ENCODE peak calls at places on chromosome 1, in seven cellular contexts. One of them, this sample, is unnamed.

GRCh38 chr1:185368913-185369491 is 52.0 kb upstream of the IVNS1ABP start:
- DNase-seq in EH: no peak
- DNase-seq in GDM1: no peak
- DNase-seq in RKO: no peak
- DNase-seq in stimulated activated effector memory CD8-positive, alpha-beta T cell treated with anti-CD3 and anti-CD28 coated beads, Interleukin-12 subunit alpha, Interleukin-12 subunit beta, amount 100 ng/mL, for 72 hours: no peak
- DNase-seq in AG04450: no peak
- DNase-seq in AG09309: no peak
- DNase-seq in this sample: no peak

GRCh38 chr1:98325646-98326441 is 335.7 kb upstream of the SNX7 start:
- DNase-seq in AG04450: peak
- DNase-seq in stimulated activated effector memory CD8-positive, alpha-beta T cell treated with anti-CD3 and anti-CD28 coated beads, Interleukin-12 subunit alpha, Interleukin-12 subunit beta, amount 100 ng/mL, for 72 hours: no peak
- DNase-seq in GDM1: no peak
- DNase-seq in EH: peak
- DNase-seq in RKO: peak
- DNase-seq in AG09309: peak
- DNase-seq in this sample: no peak

GRCh38 chr1:43129334-43129733 is 42.8 kb downstream of the EBNA1BP2 start:
- DNase-seq in EH: no peak
- DNase-seq in stimulated activated effector memory CD8-positive, alpha-beta T cell treated with anti-CD3 and anti-CD28 coated beads, Interleukin-12 subunit alpha, Interleukin-12 subunit beta, amount 100 ng/mL, for 72 hours: no peak
- DNase-seq in AG04450: no peak
- DNase-seq in GDM1: no peak
- DNase-seq in RKO: no peak
- DNase-seq in AG09309: no peak
- DNase-seq in this sample: no peak

GRCh38 chr1:183827801-183828200 is 22.9 kb downstream of the RGL1 start:
- DNase-seq in GDM1: no peak
- DNase-seq in RKO: no peak
- DNase-seq in EH: peak
- DNase-seq in AG04450: no peak
- DNase-seq in stimulated activated effector memory CD8-positive, alpha-beta T cell treated with anti-CD3 and anti-CD28 coated beads, Interleukin-12 subunit alpha, Interleukin-12 subunit beta, amount 100 ng/mL, for 72 hours: no peak
- DNase-seq in AG09309: no peak
- DNase-seq in this sample: no peak

GRCh38 chr1:7279753-7280150 is 491.3 kb upstream of the VAMP3 start:
- DNase-seq in stimulated activated effector memory CD8-positive, alpha-beta T cell treated with anti-CD3 and anti-CD28 coated beads, Interleukin-12 subunit alpha, Interleukin-12 subunit beta, amount 100 ng/mL, for 72 hours: no peak
- DNase-seq in RKO: no peak
- DNase-seq in AG09309: no peak
- DNase-seq in EH: no peak
- DNase-seq in AG04450: no peak
- DNase-seq in GDM1: no peak
- DNase-seq in this sample: no peak

GRCh38 chr1:177346960-177347359 is 176.2 kb downstream of the BRINP2 start:
- DNase-seq in stimulated activated effector memory CD8-positive, alpha-beta T cell treated with anti-CD3 and anti-CD28 coated beads, Interleukin-12 subunit alpha, Interleukin-12 subunit beta, amount 100 ng/mL, for 72 hours: no peak
- DNase-seq in AG09309: no peak
- DNase-seq in RKO: no peak
- DNase-seq in GDM1: no peak
- DNase-seq in AG04450: no peak
- DNase-seq in EH: no peak
- DNase-seq in this sample: no peak

GRCh38 chr1:227270554-227270953 is 47.7 kb downstream of the CDC42BPA start:
- DNase-seq in AG09309: no peak
- DNase-seq in AG04450: no peak
- DNase-seq in EH: no peak
- DNase-seq in RKO: no peak
- DNase-seq in GDM1: no peak
- DNase-seq in stimulated activated effector memory CD8-positive, alpha-beta T cell treated with anti-CD3 and anti-CD28 coated beads, Interleukin-12 subunit alpha, Interleukin-12 subunit beta, amount 100 ng/mL, for 72 hours: no peak
- DNase-seq in this sample: no peak

GRCh38 chr1:222049176-222049575 is 307.3 kb upstream of the DUSP10 start:
- DNase-seq in GDM1: no peak
- DNase-seq in stimulated activated effector memory CD8-positive, alpha-beta T cell treated with anti-CD3 and anti-CD28 coated beads, Interleukin-12 subunit alpha, Interleukin-12 subunit beta, amount 100 ng/mL, for 72 hours: no peak
- DNase-seq in AG09309: no peak
- DNase-seq in AG04450: no peak
- DNase-seq in RKO: no peak
- DNase-seq in EH: no peak
- DNase-seq in this sample: no peak

GRCh38 chr1:75786901-75787455 is 922 bp downstream of the RABGGTB start:
- DNase-seq in EH: no peak
- DNase-seq in GDM1: no peak
- DNase-seq in RKO: peak
- DNase-seq in AG09309: no peak
- DNase-seq in stimulated activated effector memory CD8-positive, alpha-beta T cell treated with anti-CD3 and anti-CD28 coated beads, Interleukin-12 subunit alpha, Interleukin-12 subunit beta, amount 100 ng/mL, for 72 hours: no peak
- DNase-seq in AG04450: no peak
- DNase-seq in this sample: no peak

GRCh38 chr1:201775380-201775779 is 53.6 kb upstream of the IPO9 start:
- DNase-seq in RKO: no peak
- DNase-seq in GDM1: no peak
- DNase-seq in AG04450: no peak
- DNase-seq in EH: no peak
- DNase-seq in AG09309: no peak
- DNase-seq in stimulated activated effector memory CD8-positive, alpha-beta T cell treated with anti-CD3 and anti-CD28 coated beads, Interleukin-12 subunit alpha, Interleukin-12 subunit beta, amount 100 ng/mL, for 72 hours: no peak
- DNase-seq in this sample: no peak

GRCh38 chr1:207999274-207999915 is 88.5 kb upstream of the CD34 start:
- DNase-seq in stimulated activated effector memory CD8-positive, alpha-beta T cell treated with anti-CD3 and anti-CD28 coated beads, Interleukin-12 subunit alpha, Interleukin-12 subunit beta, amount 100 ng/mL, for 72 hours: no peak
- DNase-seq in EH: no peak
- DNase-seq in RKO: no peak
- DNase-seq in AG09309: no peak
- DNase-seq in AG04450: no peak
- DNase-seq in GDM1: no peak
- DNase-seq in this sample: no peak

GRCh38 chr1:157438236-157439012 is 113.9 kb downstream of the FCRL5 start:
- DNase-seq in EH: peak
- DNase-seq in stimulated activated effector memory CD8-positive, alpha-beta T cell treated with anti-CD3 and anti-CD28 coated beads, Interleukin-12 subunit alpha, Interleukin-12 subunit beta, amount 100 ng/mL, for 72 hours: no peak
- DNase-seq in RKO: no peak
- DNase-seq in AG04450: no peak
- DNase-seq in GDM1: no peak
- DNase-seq in AG09309: peak
- DNase-seq in this sample: peak

GRCh38 chr1:9233241-9233941 is 1.2 kb upstream of the H6PD start:
- DNase-seq in GDM1: no peak
- DNase-seq in RKO: no peak
- DNase-seq in stimulated activated effector memory CD8-positive, alpha-beta T cell treated with anti-CD3 and anti-CD28 coated beads, Interleukin-12 subunit alpha, Interleukin-12 subunit beta, amount 100 ng/mL, for 72 hours: no peak
- DNase-seq in EH: peak
- DNase-seq in AG09309: peak
- DNase-seq in AG04450: no peak
- DNase-seq in this sample: no peak

GRCh38 chr1:201696217-201696761 is 132.7 kb upstream of the IPO9 start:
- DNase-seq in GDM1: no peak
- DNase-seq in AG04450: peak
- DNase-seq in RKO: peak
- DNase-seq in AG09309: peak
- DNase-seq in EH: peak
- DNase-seq in stimulated activated effector memory CD8-positive, alpha-beta T cell treated with anti-CD3 and anti-CD28 coated beads, Interleukin-12 subunit alpha, Interleukin-12 subunit beta, amount 100 ng/mL, for 72 hours: no peak
- DNase-seq in this sample: peak

GRCh38 chr1:64043976-64044375 is 159.4 kb upstream of the UBE2U start:
- DNase-seq in stimulated activated effector memory CD8-positive, alpha-beta T cell treated with anti-CD3 and anti-CD28 coated beads, Interleukin-12 subunit alpha, Interleukin-12 subunit beta, amount 100 ng/mL, for 72 hours: no peak
- DNase-seq in AG09309: peak
- DNase-seq in AG04450: no peak
- DNase-seq in GDM1: no peak
- DNase-seq in RKO: no peak
- DNase-seq in EH: peak
- DNase-seq in this sample: no peak

GRCh38 chr1:30234091-30234490 is 489.3 kb downstream of the MATN1 start:
- DNase-seq in RKO: no peak
- DNase-seq in stimulated activated effector memory CD8-positive, alpha-beta T cell treated with anti-CD3 and anti-CD28 coated beads, Interleukin-12 subunit alpha, Interleukin-12 subunit beta, amount 100 ng/mL, for 72 hours: no peak
- DNase-seq in AG04450: no peak
- DNase-seq in GDM1: no peak
- DNase-seq in AG09309: no peak
- DNase-seq in EH: no peak
- DNase-seq in this sample: no peak

GRCh38 chr1:44025816-44026215 is 5.4 kb downstream of the SLC6A9 start:
- DNase-seq in RKO: no peak
- DNase-seq in GDM1: no peak
- DNase-seq in AG09309: no peak
- DNase-seq in AG04450: no peak
- DNase-seq in stimulated activated effector memory CD8-positive, alpha-beta T cell treated with anti-CD3 and anti-CD28 coated beads, Interleukin-12 subunit alpha, Interleukin-12 subunit beta, amount 100 ng/mL, for 72 hours: no peak
- DNase-seq in EH: no peak
- DNase-seq in this sample: peak

GRCh38 chr1:68207129-68207689 is 25.1 kb downstream of the WLS start:
- DNase-seq in AG04450: no peak
- DNase-seq in stimulated activated effector memory CD8-positive, alpha-beta T cell treated with anti-CD3 and anti-CD28 coated beads, Interleukin-12 subunit alpha, Interleukin-12 subunit beta, amount 100 ng/mL, for 72 hours: no peak
- DNase-seq in EH: peak
- DNase-seq in GDM1: no peak
- DNase-seq in AG09309: no peak
- DNase-seq in RKO: no peak
- DNase-seq in this sample: no peak

GRCh38 chr1:223831755-223832636 is 13.8 kb downstream of the TP53BP2 start:
- DNase-seq in AG09309: no peak
- DNase-seq in EH: peak
- DNase-seq in GDM1: no peak
- DNase-seq in AG04450: no peak
- DNase-seq in RKO: peak
- DNase-seq in stimulated activated effector memory CD8-positive, alpha-beta T cell treated with anti-CD3 and anti-CD28 coated beads, Interleukin-12 subunit alpha, Interleukin-12 subunit beta, amount 100 ng/mL, for 72 hours: no peak
- DNase-seq in this sample: no peak

GRCh38 chr1:105793541-105794146 is 1262.8 kb upstream of the PRMT6 start:
- DNase-seq in EH: peak
- DNase-seq in AG09309: no peak
- DNase-seq in GDM1: peak
- DNase-seq in RKO: peak
- DNase-seq in stimulated activated effector memory CD8-positive, alpha-beta T cell treated with anti-CD3 and anti-CD28 coated beads, Interleukin-12 subunit alpha, Interleukin-12 subunit beta, amount 100 ng/mL, for 72 hours: no peak
- DNase-seq in AG04450: no peak
- DNase-seq in this sample: peak

GRCh38 chr1:4027492-4028138 is 127.5 kb upstream of the C1orf174 start:
- DNase-seq in EH: no peak
- DNase-seq in stimulated activated effector memory CD8-positive, alpha-beta T cell treated with anti-CD3 and anti-CD28 coated beads, Interleukin-12 subunit alpha, Interleukin-12 subunit beta, amount 100 ng/mL, for 72 hours: no peak
- DNase-seq in AG04450: no peak
- DNase-seq in RKO: no peak
- DNase-seq in AG09309: no peak
- DNase-seq in GDM1: no peak
- DNase-seq in this sample: no peak

GRCh38 chr1:32215629-32216505 is 6.3 kb downstream of the TMEM234 start:
- DNase-seq in RKO: peak
- DNase-seq in GDM1: peak
- DNase-seq in AG09309: no peak
- DNase-seq in stimulated activated effector memory CD8-positive, alpha-beta T cell treated with anti-CD3 and anti-CD28 coated beads, Interleukin-12 subunit alpha, Interleukin-12 subunit beta, amount 100 ng/mL, for 72 hours: peak
- DNase-seq in EH: peak
- DNase-seq in AG04450: no peak
- DNase-seq in this sample: peak

GRCh38 chr1:227317541-227318002 is 720 bp downstream of the CDC42BPA start:
- DNase-seq in RKO: peak
- DNase-seq in stimulated activated effector memory CD8-positive, alpha-beta T cell treated with anti-CD3 and anti-CD28 coated beads, Interleukin-12 subunit alpha, Interleukin-12 subunit beta, amount 100 ng/mL, for 72 hours: peak
- DNase-seq in AG09309: no peak
- DNase-seq in AG04450: no peak
- DNase-seq in GDM1: no peak
- DNase-seq in EH: peak
- DNase-seq in this sample: peak

GRCh38 chr1:85220756-85221166 is 19.9 kb upstream of the SYDE2 start:
- DNase-seq in AG09309: no peak
- DNase-seq in EH: peak
- DNase-seq in stimulated activated effector memory CD8-positive, alpha-beta T cell treated with anti-CD3 and anti-CD28 coated beads, Interleukin-12 subunit alpha, Interleukin-12 subunit beta, amount 100 ng/mL, for 72 hours: no peak
- DNase-seq in RKO: no peak
- DNase-seq in GDM1: no peak
- DNase-seq in AG04450: peak
- DNase-seq in this sample: no peak

GRCh38 chr1:2298685-2299673 is 70.9 kb downstream of the SKI start:
- DNase-seq in AG09309: no peak
- DNase-seq in EH: no peak
- DNase-seq in GDM1: no peak
- DNase-seq in RKO: no peak
- DNase-seq in AG04450: no peak
- DNase-seq in stimulated activated effector memory CD8-positive, alpha-beta T cell treated with anti-CD3 and anti-CD28 coated beads, Interleukin-12 subunit alpha, Interleukin-12 subunit beta, amount 100 ng/mL, for 72 hours: no peak
- DNase-seq in this sample: no peak

GRCh38 chr1:167904641-167905040 is 9.3 kb downstream of the ADCY10 start:
- DNase-seq in RKO: peak
- DNase-seq in EH: peak
- DNase-seq in stimulated activated effector memory CD8-positive, alpha-beta T cell treated with anti-CD3 and anti-CD28 coated beads, Interleukin-12 subunit alpha, Interleukin-12 subunit beta, amount 100 ng/mL, for 72 hours: no peak
- DNase-seq in AG09309: no peak
- DNase-seq in GDM1: no peak
- DNase-seq in AG04450: no peak
- DNase-seq in this sample: no peak

This sample was measured in NCI-H82.